ENCODE peak calls at places on chromosomes 7 and 10, in seven cellular contexts. One of them, this sample, is unnamed.

GRCh38 chr7:158272091-158272490 is 315.5 kb downstream of the PTPRN2 start:
- DNase-seq in HCT116: no peak
- DNase-seq in HepG2: no peak
- DNase-seq in NT2/D1: no peak
- DNase-seq in K562: no peak
- DNase-seq in H1: no peak
- DNase-seq in GM12878: no peak
- DNase-seq in this sample: peak

GRCh38 chr7:149686001-149686400 is 87.4 kb downstream of the ZNF467 start:
- DNase-seq in HCT116: no peak
- DNase-seq in HepG2: no peak
- DNase-seq in NT2/D1: no peak
- DNase-seq in K562: no peak
- DNase-seq in H1: no peak
- DNase-seq in GM12878: no peak
- DNase-seq in this sample: no peak

GRCh38 chr7:16465469-16466086 is at the start of gene SOSTDC1:
- DNase-seq in HCT116: no peak
- DNase-seq in HepG2: no peak
- DNase-seq in NT2/D1: peak
- DNase-seq in K562: peak
- DNase-seq in H1: no peak
- DNase-seq in GM12878: no peak
- DNase-seq in this sample: peak

GRCh38 chr7:153887756-153888591 is 164.2 kb upstream of the DPP6 start:
- DNase-seq in HCT116: no peak
- DNase-seq in HepG2: no peak
- DNase-seq in NT2/D1: no peak
- DNase-seq in K562: no peak
- DNase-seq in H1: peak
- DNase-seq in GM12878: no peak
- DNase-seq in this sample: peak

GRCh38 chr7:15561840-15562239 is at the start of gene AGMO:
- DNase-seq in HCT116: no peak
- DNase-seq in HepG2: peak
- DNase-seq in NT2/D1: no peak
- DNase-seq in K562: no peak
- DNase-seq in H1: no peak
- DNase-seq in GM12878: no peak
- DNase-seq in this sample: no peak

GRCh38 chr7:20157456-20157855 is 59.7 kb downstream of the MACC1 start:
- DNase-seq in HCT116: no peak
- DNase-seq in HepG2: no peak
- DNase-seq in NT2/D1: no peak
- DNase-seq in K562: no peak
- DNase-seq in H1: no peak
- DNase-seq in GM12878: no peak
- DNase-seq in this sample: no peak

GRCh38 chr10:77279207-77279606 is 358.4 kb downstream of the KCNMA1 start:
- DNase-seq in HCT116: no peak
- DNase-seq in HepG2: no peak
- DNase-seq in NT2/D1: no peak
- DNase-seq in K562: no peak
- DNase-seq in H1: no peak
- DNase-seq in GM12878: peak
- DNase-seq in this sample: no peak

GRCh38 chr7:87253589-87254087 is 34.1 kb upstream of the TMEM243 start:
- DNase-seq in HCT116: no peak
- DNase-seq in HepG2: no peak
- DNase-seq in NT2/D1: no peak
- DNase-seq in K562: peak
- DNase-seq in H1: no peak
- DNase-seq in GM12878: no peak
- DNase-seq in this sample: no peak

GRCh38 chr10:46293832-46294640 is 7.2 kb downstream of the ANTXRL start:
- DNase-seq in HCT116: no peak
- DNase-seq in HepG2: no peak
- DNase-seq in NT2/D1: no peak
- DNase-seq in K562: peak
- DNase-seq in H1: no peak
- DNase-seq in GM12878: no peak
- DNase-seq in this sample: no peak

GRCh38 chr10:71270301-71270777 is 48.7 kb upstream of the SLC29A3 start:
- DNase-seq in HCT116: peak
- DNase-seq in HepG2: peak
- DNase-seq in NT2/D1: peak
- DNase-seq in K562: peak
- DNase-seq in H1: peak
- DNase-seq in GM12878: no peak
- DNase-seq in this sample: peak

GRCh38 chr7:19060870-19061269 is 56.6 kb downstream of the TWIST1 start:
- DNase-seq in HCT116: no peak
- DNase-seq in HepG2: no peak
- DNase-seq in NT2/D1: no peak
- DNase-seq in K562: no peak
- DNase-seq in H1: no peak
- DNase-seq in GM12878: no peak
- DNase-seq in this sample: no peak

GRCh38 chr7:82230826-82231581 is 212.6 kb downstream of the CACNA2D1 start:
- DNase-seq in HCT116: no peak
- DNase-seq in HepG2: no peak
- DNase-seq in NT2/D1: no peak
- DNase-seq in K562: no peak
- DNase-seq in H1: no peak
- DNase-seq in GM12878: no peak
- DNase-seq in this sample: no peak

GRCh38 chr10:24721254-24722106 is 2.2 kb downstream of the ARHGAP21 start:
- DNase-seq in HCT116: no peak
- DNase-seq in HepG2: no peak
- DNase-seq in NT2/D1: no peak
- DNase-seq in K562: peak
- DNase-seq in H1: peak
- DNase-seq in GM12878: no peak
- DNase-seq in this sample: peak

GRCh38 chr7:22791204-22792158 is 31.2 kb downstream of the TOMM7 start:
- DNase-seq in HCT116: no peak
- DNase-seq in HepG2: no peak
- DNase-seq in NT2/D1: no peak
- DNase-seq in K562: no peak
- DNase-seq in H1: no peak
- DNase-seq in GM12878: no peak
- DNase-seq in this sample: no peak

GRCh38 chr7:133484135-133484534 is 231.3 kb downstream of the EXOC4 start:
- DNase-seq in HCT116: no peak
- DNase-seq in HepG2: no peak
- DNase-seq in NT2/D1: no peak
- DNase-seq in K562: no peak
- DNase-seq in H1: no peak
- DNase-seq in GM12878: no peak
- DNase-seq in this sample: no peak

GRCh38 chr10:60099998-60100747 is 193.8 kb upstream of the CCDC6 start:
- DNase-seq in HCT116: peak
- DNase-seq in HepG2: peak
- DNase-seq in NT2/D1: no peak
- DNase-seq in K562: peak
- DNase-seq in H1: no peak
- DNase-seq in GM12878: no peak
- DNase-seq in this sample: peak

GRCh38 chr7:152519290-152519689 is 83.5 kb upstream of the KMT2C start:
- DNase-seq in HCT116: no peak
- DNase-seq in HepG2: no peak
- DNase-seq in NT2/D1: no peak
- DNase-seq in K562: no peak
- DNase-seq in H1: no peak
- DNase-seq in GM12878: no peak
- DNase-seq in this sample: no peak

GRCh38 chr10:99681553-99681952 is 22.2 kb downstream of the ENTPD7 start:
- DNase-seq in HCT116: no peak
- DNase-seq in HepG2: no peak
- DNase-seq in NT2/D1: no peak
- DNase-seq in K562: no peak
- DNase-seq in H1: no peak
- DNase-seq in GM12878: no peak
- DNase-seq in this sample: no peak

GRCh38 chr10:71864861-71865473 is 13.9 kb upstream of the PSAP start:
- DNase-seq in HCT116: no peak
- DNase-seq in HepG2: no peak
- DNase-seq in NT2/D1: no peak
- DNase-seq in K562: no peak
- DNase-seq in H1: no peak
- DNase-seq in GM12878: no peak
- DNase-seq in this sample: no peak

GRCh38 chr10:73095479-73096021 is 1.1 kb downstream of the P4HA1 start:
- DNase-seq in HCT116: no peak
- DNase-seq in HepG2: peak
- DNase-seq in NT2/D1: no peak
- DNase-seq in K562: peak
- DNase-seq in H1: no peak
- DNase-seq in GM12878: no peak
- DNase-seq in this sample: peak
- TF ChIP-seq YY1 in HCT116: no peak
- TF ChIP-seq YY1 in HepG2: no peak
- TF ChIP-seq YY1 in NT2/D1: no peak
- TF ChIP-seq YY1 in K562: no peak
- TF ChIP-seq YY1 in H1: no peak
- TF ChIP-seq YY1 in GM12878: no peak
- TF ChIP-seq YY1 in this sample: no peak

DNA sequence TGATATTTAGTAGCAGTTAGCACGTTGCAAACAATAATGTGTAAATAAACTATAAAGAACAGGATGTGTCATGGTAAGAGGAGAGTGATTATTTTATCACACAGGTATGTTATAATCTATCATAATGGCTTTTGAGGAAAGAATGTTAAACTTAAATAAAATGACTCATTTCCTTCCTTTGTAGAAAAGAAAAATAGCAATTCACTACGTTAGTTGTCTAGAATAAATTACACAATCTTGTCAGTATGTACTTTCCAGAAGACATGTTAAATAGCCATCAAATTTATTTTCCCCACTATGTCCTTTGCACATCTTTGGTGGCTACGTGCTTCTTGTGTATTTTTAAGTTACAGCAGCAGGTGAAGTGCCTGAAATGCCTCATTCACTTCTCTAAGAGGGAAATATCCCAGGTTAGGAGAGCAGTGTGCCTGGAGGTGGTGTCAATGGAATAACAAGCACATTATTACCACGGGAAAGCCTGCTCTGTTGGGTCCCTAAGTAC is 133.8 kb downstream of the SEMA3A start:
- DNase-seq in HCT116: no peak
- DNase-seq in HepG2: no peak
- DNase-seq in NT2/D1: no peak
- DNase-seq in K562: no peak
- DNase-seq in H1: no peak
- DNase-seq in GM12878: no peak
- DNase-seq in this sample: no peak
- TF ChIP-seq YY1 in HCT116: no peak
- TF ChIP-seq YY1 in HepG2: no peak
- TF ChIP-seq YY1 in NT2/D1: no peak
- TF ChIP-seq YY1 in K562: no peak
- TF ChIP-seq YY1 in H1: no peak
- TF ChIP-seq YY1 in GM12878: no peak
- TF ChIP-seq YY1 in this sample: no peak

GRCh38 chr7:138608292-138608691 is 92.9 kb downstream of the SVOPL start:
- DNase-seq in HCT116: no peak
- DNase-seq in HepG2: no peak
- DNase-seq in NT2/D1: no peak
- DNase-seq in K562: no peak
- DNase-seq in H1: no peak
- DNase-seq in GM12878: peak
- DNase-seq in this sample: no peak
- TF ChIP-seq YY1 in HCT116: no peak
- TF ChIP-seq YY1 in HepG2: no peak
- TF ChIP-seq YY1 in NT2/D1: no peak
- TF ChIP-seq YY1 in K562: no peak
- TF ChIP-seq YY1 in H1: no peak
- TF ChIP-seq YY1 in GM12878: no peak
- TF ChIP-seq YY1 in this sample: no peak

GRCh38 chr7:142362349-142362748 is 104.5 kb upstream of the PRSS58 start:
- DNase-seq in HCT116: no peak
- DNase-seq in HepG2: no peak
- DNase-seq in NT2/D1: no peak
- DNase-seq in K562: no peak
- DNase-seq in H1: no peak
- DNase-seq in GM12878: no peak
- DNase-seq in this sample: no peak

GRCh38 chr7:142355328-142355727 is 97.5 kb upstream of the PRSS58 start:
- DNase-seq in HCT116: no peak
- DNase-seq in HepG2: no peak
- DNase-seq in NT2/D1: no peak
- DNase-seq in K562: no peak
- DNase-seq in H1: no peak
- DNase-seq in GM12878: no peak
- DNase-seq in this sample: no peak

GRCh38 chr7:142359694-142360279 is 101.9 kb upstream of the PRSS58 start:
- DNase-seq in HCT116: no peak
- DNase-seq in HepG2: no peak
- DNase-seq in NT2/D1: no peak
- DNase-seq in K562: no peak
- DNase-seq in H1: no peak
- DNase-seq in GM12878: no peak
- DNase-seq in this sample: no peak

GRCh38 chr7:142356166-142356565 is 98.3 kb upstream of the PRSS58 start:
- DNase-seq in HCT116: no peak
- DNase-seq in HepG2: no peak
- DNase-seq in NT2/D1: no peak
- DNase-seq in K562: no peak
- DNase-seq in H1: no peak
- DNase-seq in GM12878: no peak
- DNase-seq in this sample: no peak

GRCh38 chr7:142357953-142358520 is 100.2 kb upstream of the PRSS58 start:
- DNase-seq in HCT116: peak
- DNase-seq in HepG2: peak
- DNase-seq in NT2/D1: peak
- DNase-seq in K562: peak
- DNase-seq in H1: peak
- DNase-seq in GM12878: peak
- DNase-seq in this sample: peak
- TF ChIP-seq YY1 in HCT116: peak
- TF ChIP-seq YY1 in HepG2: no peak
- TF ChIP-seq YY1 in NT2/D1: no peak
- TF ChIP-seq YY1 in K562: no peak
- TF ChIP-seq YY1 in H1: no peak
- TF ChIP-seq YY1 in GM12878: no peak
- TF ChIP-seq YY1 in this sample: no peak